ENCODE peak calls at places on chromosomes 2 and 18, in nine cellular contexts. One of them, this sample, is unnamed.

GRCh38 chr18:36628435-36629094 is 200.2 kb downstream of the TPGS2 start:
- DNase-seq in NCI-H510A treated with DMSO at 0.1 percent for 48 hours: no peak
- DNase-seq in amniotic stem cell: no peak
- DNase-seq in left ventricle myocardium inferior: no peak
- DNase-seq in lower lobe of right lung: no peak
- DNase-seq in C1 segment of cervical spinal cord: no peak
- DNase-seq in NCI-H226: peak; percentile 31
- DNase-seq in NCI-H1694 treated with DMSO at 0.1 percent for 48 hours: peak; percentile 23
- DNase-seq in NCI-H460: no peak
- DNase-seq in this sample: no peak

GRCh38 chr18:10579079-10579867 is 53.4 kb downstream of the NAPG start:
- DNase-seq in NCI-H510A treated with DMSO at 0.1 percent for 48 hours: no peak
- DNase-seq in amniotic stem cell: no peak
- DNase-seq in left ventricle myocardium inferior: no peak
- DNase-seq in lower lobe of right lung: no peak
- DNase-seq in C1 segment of cervical spinal cord: no peak
- DNase-seq in NCI-H226: no peak
- DNase-seq in NCI-H1694 treated with DMSO at 0.1 percent for 48 hours: no peak
- DNase-seq in NCI-H460: no peak
- DNase-seq in this sample: no peak

GRCh38 chr2:119472749-119473148 is 41.1 kb downstream of the TMEM37 start:
- DNase-seq in NCI-H510A treated with DMSO at 0.1 percent for 48 hours: no peak
- DNase-seq in amniotic stem cell: no peak
- DNase-seq in left ventricle myocardium inferior: no peak
- DNase-seq in lower lobe of right lung: no peak
- DNase-seq in C1 segment of cervical spinal cord: no peak
- DNase-seq in NCI-H226: no peak
- DNase-seq in NCI-H1694 treated with DMSO at 0.1 percent for 48 hours: no peak
- DNase-seq in NCI-H460: no peak
- DNase-seq in this sample: no peak

GRCh38 chr2:189247276-189247675 is 67.7 kb upstream of the COL5A2 start:
- DNase-seq in NCI-H510A treated with DMSO at 0.1 percent for 48 hours: no peak
- DNase-seq in amniotic stem cell: no peak
- DNase-seq in left ventricle myocardium inferior: no peak
- DNase-seq in lower lobe of right lung: no peak
- DNase-seq in C1 segment of cervical spinal cord: no peak
- DNase-seq in NCI-H226: no peak
- DNase-seq in NCI-H1694 treated with DMSO at 0.1 percent for 48 hours: no peak
- DNase-seq in NCI-H460: no peak
- DNase-seq in this sample: no peak

GRCh38 chr2:114797540-114797939 is 355.1 kb downstream of the DPP10 start:
- DNase-seq in NCI-H510A treated with DMSO at 0.1 percent for 48 hours: no peak
- DNase-seq in amniotic stem cell: no peak
- DNase-seq in left ventricle myocardium inferior: no peak
- DNase-seq in lower lobe of right lung: no peak
- DNase-seq in C1 segment of cervical spinal cord: no peak
- DNase-seq in NCI-H226: no peak
- DNase-seq in NCI-H1694 treated with DMSO at 0.1 percent for 48 hours: no peak
- DNase-seq in NCI-H460: no peak
- DNase-seq in this sample: no peak

GRCh38 chr18:34624551-34624950 is 85.5 kb upstream of the DTNA start:
- DNase-seq in NCI-H510A treated with DMSO at 0.1 percent for 48 hours: peak; percentile 46
- DNase-seq in amniotic stem cell: no peak
- DNase-seq in left ventricle myocardium inferior: no peak
- DNase-seq in lower lobe of right lung: no peak
- DNase-seq in C1 segment of cervical spinal cord: no peak
- DNase-seq in NCI-H226: no peak
- DNase-seq in NCI-H1694 treated with DMSO at 0.1 percent for 48 hours: no peak
- DNase-seq in NCI-H460: no peak
- DNase-seq in this sample: no peak

GRCh38 chr2:223797811-223798721 is 39.3 kb downstream of the AP1S3 start:
- DNase-seq in NCI-H510A treated with DMSO at 0.1 percent for 48 hours: peak; percentile 47
- DNase-seq in amniotic stem cell: no peak
- DNase-seq in left ventricle myocardium inferior: no peak
- DNase-seq in lower lobe of right lung: no peak
- DNase-seq in C1 segment of cervical spinal cord: no peak
- DNase-seq in NCI-H226: peak; percentile 31
- DNase-seq in NCI-H1694 treated with DMSO at 0.1 percent for 48 hours: peak; percentile 59
- DNase-seq in NCI-H460: peak; percentile 70
- DNase-seq in this sample: peak; percentile 20

GRCh38 chr2:192585418-192585817 is 390.7 kb upstream of the TMEFF2 start:
- DNase-seq in NCI-H510A treated with DMSO at 0.1 percent for 48 hours: no peak
- DNase-seq in amniotic stem cell: no peak
- DNase-seq in left ventricle myocardium inferior: no peak
- DNase-seq in lower lobe of right lung: no peak
- DNase-seq in C1 segment of cervical spinal cord: no peak
- DNase-seq in NCI-H226: no peak
- DNase-seq in NCI-H1694 treated with DMSO at 0.1 percent for 48 hours: no peak
- DNase-seq in NCI-H460: no peak
- DNase-seq in this sample: no peak

GRCh38 chr2:218166791-218167190 is at the start of gene CXCR1:
- DNase-seq in NCI-H510A treated with DMSO at 0.1 percent for 48 hours: no peak
- DNase-seq in amniotic stem cell: no peak
- DNase-seq in left ventricle myocardium inferior: no peak
- DNase-seq in lower lobe of right lung: no peak
- DNase-seq in C1 segment of cervical spinal cord: no peak
- DNase-seq in NCI-H226: no peak
- DNase-seq in NCI-H1694 treated with DMSO at 0.1 percent for 48 hours: no peak
- DNase-seq in NCI-H460: no peak
- DNase-seq in this sample: no peak

GRCh38 chr2:138503652-138504051 is 2.1 kb downstream of the SPOPL start:
- DNase-seq in NCI-H510A treated with DMSO at 0.1 percent for 48 hours: peak; percentile 11
- DNase-seq in amniotic stem cell: no peak
- DNase-seq in left ventricle myocardium inferior: no peak
- DNase-seq in lower lobe of right lung: no peak
- DNase-seq in C1 segment of cervical spinal cord: no peak
- DNase-seq in NCI-H226: no peak
- DNase-seq in NCI-H1694 treated with DMSO at 0.1 percent for 48 hours: no peak
- DNase-seq in NCI-H460: no peak
- DNase-seq in this sample: no peak

GRCh38 chr2:128305555-128306080 is 13.1 kb downstream of the HS6ST1 start:
- DNase-seq in NCI-H510A treated with DMSO at 0.1 percent for 48 hours: peak; percentile 87
- DNase-seq in amniotic stem cell: no peak
- DNase-seq in left ventricle myocardium inferior: peak; percentile 9
- DNase-seq in lower lobe of right lung: peak; percentile 34
- DNase-seq in C1 segment of cervical spinal cord: no peak
- DNase-seq in NCI-H226: no peak
- DNase-seq in NCI-H1694 treated with DMSO at 0.1 percent for 48 hours: peak; percentile 71
- DNase-seq in NCI-H460: no peak
- DNase-seq in this sample: no peak

GRCh38 chr2:18356676-18357075 is 203.8 kb downstream of the RDH14 start:
- DNase-seq in NCI-H510A treated with DMSO at 0.1 percent for 48 hours: no peak
- DNase-seq in amniotic stem cell: no peak
- DNase-seq in left ventricle myocardium inferior: no peak
- DNase-seq in lower lobe of right lung: no peak
- DNase-seq in C1 segment of cervical spinal cord: no peak
- DNase-seq in NCI-H226: peak; percentile 30
- DNase-seq in NCI-H1694 treated with DMSO at 0.1 percent for 48 hours: no peak
- DNase-seq in NCI-H460: no peak
- DNase-seq in this sample: no peak

GRCh38 chr2:73260338-73260984 is 23.8 kb downstream of the FBXO41 start:
- DNase-seq in NCI-H510A treated with DMSO at 0.1 percent for 48 hours: no peak
- DNase-seq in amniotic stem cell: no peak
- DNase-seq in left ventricle myocardium inferior: peak; percentile 45
- DNase-seq in lower lobe of right lung: peak; percentile 71
- DNase-seq in C1 segment of cervical spinal cord: no peak
- DNase-seq in NCI-H226: peak; percentile 45
- DNase-seq in NCI-H1694 treated with DMSO at 0.1 percent for 48 hours: no peak
- DNase-seq in NCI-H460: peak; percentile 54
- DNase-seq in this sample: no peak

GRCh38 chr2:60634443-60634842 is 81.0 kb upstream of the BCL11A start:
- DNase-seq in NCI-H510A treated with DMSO at 0.1 percent for 48 hours: no peak
- DNase-seq in amniotic stem cell: no peak
- DNase-seq in left ventricle myocardium inferior: no peak
- DNase-seq in lower lobe of right lung: no peak
- DNase-seq in C1 segment of cervical spinal cord: no peak
- DNase-seq in NCI-H226: no peak
- DNase-seq in NCI-H1694 treated with DMSO at 0.1 percent for 48 hours: no peak
- DNase-seq in NCI-H460: no peak
- DNase-seq in this sample: no peak

This sample was measured in uterus.